ENCODE peak calls at places on chromosomes 13 and 19, in four cellular contexts. One of them, this sample, is unnamed.

GRCh38 chr13:51959773-51960172 is 51.5 kb downstream of the ATP7B start:
- DNase-seq in K562: peak
- DNase-seq in HL-60: no peak
- DNase-seq in GM12878: no peak
- DNase-seq in this sample: peak

GRCh38 chr19:49987159-49987698 is 26.3 kb upstream of the SIGLEC11 start:
- DNase-seq in GM12878: peak
- DNase-seq in HL-60: peak
- DNase-seq in K562: peak
- DNase-seq in this sample: peak

GRCh38 chr13:113785051-113786010 is 26.3 kb downstream of the TMEM255B start:
- DNase-seq in GM12878: no peak
- DNase-seq in HL-60: peak
- DNase-seq in K562: no peak
- DNase-seq in this sample: no peak

GRCh38 chr13:112877976-112878955 is 90.7 kb upstream of the MCF2L start:
- DNase-seq in K562: no peak
- DNase-seq in HL-60: no peak
- DNase-seq in GM12878: no peak
- DNase-seq in this sample: no peak

GRCh38 chr19:33449799-33450198 is 71.8 kb downstream of the PEPD start:
- DNase-seq in GM12878: no peak
- DNase-seq in HL-60: no peak
- DNase-seq in K562: no peak
- DNase-seq in this sample: no peak

GRCh38 chr19:57566396-57567256 is 7.0 kb upstream of the ZNF550 start:
- DNase-seq in HL-60: peak
- DNase-seq in GM12878: no peak
- DNase-seq in K562: peak
- DNase-seq in this sample: no peak

GRCh38 chr13:43041368-43041921 is 18.1 kb downstream of the DNAJC15 start:
- DNase-seq in GM12878: no peak
- DNase-seq in HL-60: no peak
- DNase-seq in K562: no peak
- DNase-seq in this sample: no peak

GRCh38 chr13:67554746-67555452 is 324.8 kb upstream of the PCDH9 start:
- DNase-seq in GM12878: no peak
- DNase-seq in K562: no peak
- DNase-seq in HL-60: no peak
- DNase-seq in this sample: no peak

GRCh38 chr19:6947745-6948144 is 60.4 kb downstream of the ADGRE1 start:
- DNase-seq in HL-60: no peak
- DNase-seq in GM12878: peak
- DNase-seq in K562: no peak
- DNase-seq in this sample: peak

GRCh38 chr19:49119411-49120324 is at the start of gene PPFIA3:
- DNase-seq in K562: peak
- DNase-seq in HL-60: no peak
- DNase-seq in GM12878: no peak
- DNase-seq in this sample: no peak

GRCh38 chr13:23488442-23488841 is 54.9 kb upstream of the SACS start:
- DNase-seq in HL-60: no peak
- DNase-seq in K562: no peak
- DNase-seq in GM12878: no peak
- DNase-seq in this sample: no peak

GRCh38 chr13:97249093-97249787 is 27.1 kb downstream of the MBNL2 start:
- DNase-seq in GM12878: no peak
- DNase-seq in HL-60: no peak
- DNase-seq in K562: no peak
- DNase-seq in this sample: no peak

GRCh38 chr13:91123456-91124127 is 223.9 kb upstream of the MIR17HG start:
- DNase-seq in GM12878: no peak
- DNase-seq in HL-60: no peak
- DNase-seq in K562: no peak
- DNase-seq in this sample: no peak

GRCh38 chr19:38543807-38544568 is 73.8 kb downstream of the MAP4K1 start:
- DNase-seq in HL-60: no peak
- DNase-seq in GM12878: peak
- DNase-seq in K562: peak
- DNase-seq in this sample: peak

GRCh38 chr13:50401721-50402510 is 386.7 kb downstream of the KCNRG start:
- DNase-seq in K562: no peak
- DNase-seq in HL-60: no peak
- DNase-seq in GM12878: no peak
- DNase-seq in this sample: no peak

GRCh38 chr19:14391156-14391821 is 10.0 kb downstream of the ADGRE5 start:
- DNase-seq in GM12878: no peak
- DNase-seq in K562: peak
- DNase-seq in HL-60: no peak
- DNase-seq in this sample: no peak

GRCh38 chr19:8459520-8460260 is 14.9 kb downstream of the HNRNPM start:
- DNase-seq in HL-60: no peak
- DNase-seq in GM12878: no peak
- DNase-seq in K562: no peak
- DNase-seq in this sample: no peak

GRCh38 chr19:41356984-41357739 is 3.4 kb upstream of the TGFB1 start:
- DNase-seq in GM12878: no peak
- DNase-seq in HL-60: peak
- DNase-seq in K562: no peak
- DNase-seq in this sample: no peak

GRCh38 chr13:112447306-112447705 is 71.2 kb downstream of the SPACA7 start:
- DNase-seq in HL-60: no peak
- DNase-seq in K562: no peak
- DNase-seq in GM12878: no peak
- DNase-seq in this sample: no peak

GRCh38 chr19:16001481-16002312 is 52.9 kb downstream of the OR10H4 start:
- DNase-seq in K562: no peak
- DNase-seq in GM12878: peak
- DNase-seq in HL-60: peak
- DNase-seq in this sample: no peak

GRCh38 chr19:3034845-3035541 is 5.9 kb upstream of the TLE2 start:
- DNase-seq in HL-60: peak
- DNase-seq in K562: peak
- DNase-seq in GM12878: peak
- DNase-seq in this sample: no peak

GRCh38 chr19:8174706-8175105 is 25.3 kb upstream of the FBN3 start:
- DNase-seq in K562: no peak
- DNase-seq in HL-60: no peak
- DNase-seq in GM12878: no peak
- DNase-seq in this sample: no peak

GRCh38 chr19:55546822-55547614 is 1.7 kb upstream of the SBK3 start:
- DNase-seq in HL-60: no peak
- DNase-seq in GM12878: no peak
- DNase-seq in K562: peak
- DNase-seq in this sample: no peak

GRCh38 chr19:46975918-46976782 is 43.5 kb upstream of the NPAS1 start:
- DNase-seq in GM12878: no peak
- DNase-seq in HL-60: no peak
- DNase-seq in K562: peak
- DNase-seq in this sample: no peak

GRCh38 chr19:3655402-3656072 is 28.9 kb upstream of the CACTIN start:
- DNase-seq in GM12878: no peak
- DNase-seq in HL-60: no peak
- DNase-seq in K562: no peak
- DNase-seq in this sample: no peak

GRCh38 chr13:24618219-24618955 is 61.8 kb upstream of the ATP12A start:
- DNase-seq in HL-60: peak
- DNase-seq in K562: no peak
- DNase-seq in GM12878: peak
- DNase-seq in this sample: no peak

GRCh38 chr19:48393559-48394330 is at the start of gene GRIN2D:
- DNase-seq in GM12878: no peak
- DNase-seq in HL-60: no peak
- DNase-seq in K562: peak
- DNase-seq in this sample: no peak

GRCh38 chr19:40583283-40583682 is 6.6 kb downstream of the SHKBP1 start:
- DNase-seq in K562: no peak
- DNase-seq in HL-60: no peak
- DNase-seq in GM12878: no peak
- DNase-seq in this sample: no peak

GRCh38 chr13:41274881-41275280 is 11.5 kb upstream of the MTRF1 start:
- DNase-seq in HL-60: no peak
- DNase-seq in GM12878: no peak
- DNase-seq in K562: no peak
- DNase-seq in this sample: no peak

GRCh38 chr19:2431318-2432055 is 4.1 kb upstream of the TIMM13 start:
- DNase-seq in HL-60: no peak
- DNase-seq in K562: no peak
- DNase-seq in GM12878: no peak
- DNase-seq in this sample: no peak

GRCh38 chr13:113216165-113217056 is 7.0 kb downstream of the CUL4A start:
- DNase-seq in GM12878: no peak
- DNase-seq in K562: peak
- DNase-seq in HL-60: no peak
- DNase-seq in this sample: no peak

GRCh38 chr13:26529441-26529840 is 28.0 kb upstream of the WASF3 start:
- DNase-seq in HL-60: peak
- DNase-seq in GM12878: no peak
- DNase-seq in K562: peak
- DNase-seq in this sample: no peak

GRCh38 chr13:26534036-26534726 is 23.3 kb upstream of the WASF3 start:
- DNase-seq in GM12878: no peak
- DNase-seq in HL-60: no peak
- DNase-seq in K562: peak
- DNase-seq in this sample: no peak

GRCh38 chr13:26528527-26528926 is 29.0 kb upstream of the WASF3 start:
- DNase-seq in K562: no peak
- DNase-seq in HL-60: no peak
- DNase-seq in GM12878: no peak
- DNase-seq in this sample: no peak

GRCh38 chr13:26531751-26532150 is 25.7 kb upstream of the WASF3 start:
- DNase-seq in HL-60: no peak
- DNase-seq in K562: no peak
- DNase-seq in GM12878: no peak
- DNase-seq in this sample: no peak
- TF ChIP-seq SPI1 in HL-60: no peak
- TF ChIP-seq SPI1 in K562: no peak
- TF ChIP-seq SPI1 in GM12878: no peak
- TF ChIP-seq SPI1 in this sample: no peak

DNA sequence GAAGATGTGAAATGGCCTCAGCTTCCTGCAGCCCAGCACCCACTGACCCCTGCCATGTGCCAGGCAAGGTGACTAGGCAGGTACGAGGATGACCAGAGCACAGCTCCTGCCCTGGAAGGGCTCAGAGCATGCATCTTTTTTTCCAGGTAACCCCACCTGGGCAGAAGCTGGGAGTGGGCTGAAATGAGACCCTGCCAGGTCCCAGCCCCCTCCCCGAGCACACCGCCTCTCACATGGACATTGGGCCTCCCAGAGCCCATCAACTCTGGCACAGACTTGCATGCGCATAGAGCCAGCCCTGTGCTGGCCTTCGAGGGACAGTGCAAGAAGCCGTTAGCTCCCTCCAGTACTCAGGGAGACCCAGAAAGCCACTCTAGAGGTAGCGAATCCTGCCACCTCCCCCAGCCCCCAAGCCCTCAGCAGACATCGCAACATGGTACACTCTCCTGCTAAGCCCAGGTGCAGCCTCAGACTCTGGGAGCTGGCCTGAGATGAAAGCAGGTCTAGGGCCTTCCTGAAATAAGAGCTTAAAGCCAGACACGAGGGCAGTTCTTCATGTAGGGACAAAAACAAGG is 8.9 kb upstream of the VSTM2B start:
- DNase-seq in K562: no peak
- DNase-seq in HL-60: no peak
- DNase-seq in GM12878: no peak
- DNase-seq in this sample: no peak
- TF ChIP-seq SPI1 in K562: no peak
- TF ChIP-seq SPI1 in HL-60: no peak
- TF ChIP-seq SPI1 in GM12878: no peak
- TF ChIP-seq SPI1 in this sample: no peak

DNA sequence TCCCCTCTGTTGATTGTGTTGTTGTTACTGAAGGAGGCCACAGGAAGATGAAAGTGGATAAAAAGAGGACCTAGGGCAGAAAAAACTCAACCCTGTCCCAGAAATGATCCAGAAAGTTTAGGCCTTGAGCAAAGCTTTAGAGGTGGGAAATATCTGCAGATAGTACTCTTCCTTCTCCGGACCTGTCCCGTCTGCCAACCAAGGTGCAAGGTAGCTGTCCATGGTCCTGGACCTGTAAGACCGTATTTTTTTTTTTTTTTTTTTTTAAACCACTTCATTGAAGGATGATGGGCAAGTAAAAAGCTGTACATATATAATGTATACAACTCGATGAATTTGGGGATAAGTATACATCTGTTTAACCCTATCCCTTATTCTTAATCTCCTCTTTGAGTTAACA is 225.9 kb downstream of the OLFM4 start:
- DNase-seq in GM12878: no peak
- DNase-seq in K562: peak
- DNase-seq in HL-60: no peak
- DNase-seq in this sample: no peak
- TF ChIP-seq SPI1 in GM12878: no peak
- TF ChIP-seq SPI1 in K562: no peak
- TF ChIP-seq SPI1 in HL-60: no peak
- TF ChIP-seq SPI1 in this sample: no peak

DNA sequence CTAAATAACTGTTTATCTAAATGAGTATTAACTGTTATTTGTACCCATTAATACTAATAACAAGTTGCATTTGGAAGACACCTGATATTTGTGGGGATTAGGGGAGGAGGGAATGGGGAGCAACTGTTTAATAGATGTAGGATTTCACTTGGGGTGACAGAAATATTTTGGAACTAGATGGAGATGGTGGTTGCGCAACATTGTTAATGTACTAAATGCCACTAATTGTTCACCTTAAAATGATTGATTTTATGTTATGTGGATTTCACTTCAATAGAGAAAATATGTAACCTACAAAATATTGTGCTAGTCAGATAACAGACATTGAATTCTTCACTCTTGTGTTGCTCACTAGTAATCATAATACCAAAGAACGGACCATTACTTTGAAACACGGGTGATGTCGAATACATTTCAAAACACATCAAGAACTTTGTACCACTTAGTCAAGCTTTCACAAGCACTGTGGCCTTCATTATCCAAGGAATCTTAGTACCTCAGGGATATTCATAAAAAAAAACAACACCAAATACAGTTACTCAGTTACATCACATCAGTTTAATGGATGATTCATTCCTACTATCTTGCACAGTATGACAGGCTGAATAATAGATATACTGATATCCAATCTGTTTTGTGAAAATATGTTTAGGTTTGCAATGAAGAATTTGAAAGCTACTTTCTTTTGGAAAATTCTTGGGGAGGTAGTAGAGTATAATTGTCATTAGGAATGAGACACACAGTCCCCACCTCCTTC is 721.8 kb downstream of the PCDH9 start:
- DNase-seq in K562: no peak
- DNase-seq in GM12878: no peak
- DNase-seq in HL-60: no peak
- DNase-seq in this sample: no peak
- TF ChIP-seq SPI1 in K562: no peak
- TF ChIP-seq SPI1 in GM12878: no peak
- TF ChIP-seq SPI1 in HL-60: no peak
- TF ChIP-seq SPI1 in this sample: no peak